ENCODE peak calls at places on chromosomes 5 and 9, in eight cellular contexts. One of them, this sample, is unnamed.
A peak's percentile ranks its signal among the peaks of the same experiment; 100 is the strongest.

GRCh38 chr5:61768692-61769281 is 436.7 kb downstream of the ZSWIM6 start:
- DNase-seq in kidney: no peak
- DNase-seq in sigmoid colon: no peak
- DNase-seq in AG04449: no peak
- DNase-seq in BE2C: peak; percentile 57
- DNase-seq in AG10803: no peak
- DNase-seq in cardiac muscle cell: peak; percentile 47
- DNase-seq in fibroblast of pulmonary artery: peak; percentile 2
- DNase-seq in this sample: peak; percentile 63

GRCh38 chr9:14383296-14383695 is 69.4 kb upstream of the NFIB start:
- DNase-seq in kidney: no peak
- DNase-seq in sigmoid colon: no peak
- DNase-seq in AG04449: no peak
- DNase-seq in BE2C: no peak
- DNase-seq in AG10803: peak; percentile 15
- DNase-seq in cardiac muscle cell: peak; percentile 32
- DNase-seq in fibroblast of pulmonary artery: peak; percentile 63
- DNase-seq in this sample: no peak

GRCh38 chr5:59007460-59008063 is 424.7 kb downstream of the RAB3C start:
- DNase-seq in kidney: no peak
- DNase-seq in sigmoid colon: no peak
- DNase-seq in AG04449: no peak
- DNase-seq in BE2C: no peak
- DNase-seq in AG10803: peak; percentile 41
- DNase-seq in cardiac muscle cell: no peak
- DNase-seq in fibroblast of pulmonary artery: peak; percentile 66
- DNase-seq in this sample: peak; percentile 23

GRCh38 chr9:104906441-104907277 is 21.3 kb downstream of the ABCA1 start:
- DNase-seq in kidney: no peak
- DNase-seq in sigmoid colon: peak; percentile 84
- DNase-seq in AG04449: no peak
- DNase-seq in BE2C: no peak
- DNase-seq in AG10803: peak; percentile 93
- DNase-seq in cardiac muscle cell: no peak
- DNase-seq in fibroblast of pulmonary artery: peak; percentile 74
- DNase-seq in this sample: no peak

GRCh38 chr5:133382661-133383579 is 229.4 kb downstream of the FSTL4 start:
- DNase-seq in kidney: no peak
- DNase-seq in sigmoid colon: peak; percentile 13
- DNase-seq in AG04449: no peak
- DNase-seq in BE2C: no peak
- DNase-seq in AG10803: no peak
- DNase-seq in cardiac muscle cell: no peak
- DNase-seq in fibroblast of pulmonary artery: no peak
- DNase-seq in this sample: no peak

GRCh38 chr9:72749276-72749675 is 203.6 kb downstream of the ALDH1A1 start:
- DNase-seq in kidney: no peak
- DNase-seq in sigmoid colon: no peak
- DNase-seq in AG04449: no peak
- DNase-seq in BE2C: no peak
- DNase-seq in AG10803: no peak
- DNase-seq in cardiac muscle cell: no peak
- DNase-seq in fibroblast of pulmonary artery: no peak
- DNase-seq in this sample: no peak

GRCh38 chr5:345404-346195 is 24.1 kb downstream of the AHRR start:
- DNase-seq in kidney: no peak
- DNase-seq in sigmoid colon: no peak
- DNase-seq in AG04449: no peak
- DNase-seq in BE2C: no peak
- DNase-seq in AG10803: peak; percentile 44
- DNase-seq in cardiac muscle cell: no peak
- DNase-seq in fibroblast of pulmonary artery: peak; percentile 39
- DNase-seq in this sample: no peak

GRCh38 chr9:125240649-125240999 is 519 bp downstream of the HSPA5 start:
- DNase-seq in kidney: no peak
- DNase-seq in sigmoid colon: no peak
- DNase-seq in AG04449: no peak
- DNase-seq in BE2C: peak; percentile 40
- DNase-seq in AG10803: peak; percentile 26
- DNase-seq in cardiac muscle cell: peak; percentile 49
- DNase-seq in fibroblast of pulmonary artery: peak; percentile 46
- DNase-seq in this sample: peak; percentile 61

GRCh38 chr5:68587181-68587580 is 371.6 kb downstream of the PIK3R1 start:
- DNase-seq in kidney: no peak
- DNase-seq in sigmoid colon: no peak
- DNase-seq in AG04449: peak; percentile 62
- DNase-seq in BE2C: no peak
- DNase-seq in AG10803: peak; percentile 45
- DNase-seq in cardiac muscle cell: no peak
- DNase-seq in fibroblast of pulmonary artery: no peak
- DNase-seq in this sample: no peak

GRCh38 chr9:129987047-129987446 is 55.9 kb downstream of the FNBP1 start:
- DNase-seq in kidney: no peak
- DNase-seq in sigmoid colon: peak; percentile 29
- DNase-seq in AG04449: no peak
- DNase-seq in BE2C: no peak
- DNase-seq in AG10803: no peak
- DNase-seq in cardiac muscle cell: no peak
- DNase-seq in fibroblast of pulmonary artery: no peak
- DNase-seq in this sample: peak; percentile 85

GRCh38 chr5:171415115-171415730 is 4.2 kb upstream of the FGF18 start:
- DNase-seq in kidney: no peak
- DNase-seq in sigmoid colon: no peak
- DNase-seq in AG04449: no peak
- DNase-seq in BE2C: no peak
- DNase-seq in AG10803: peak; percentile 51
- DNase-seq in cardiac muscle cell: no peak
- DNase-seq in fibroblast of pulmonary artery: peak; percentile 30
- DNase-seq in this sample: no peak

GRCh38 chr9:70412678-70413426 is 1.6 kb downstream of the KLF9 start:
- DNase-seq in kidney: peak; percentile 97
- DNase-seq in sigmoid colon: peak; percentile 97
- DNase-seq in AG04449: no peak
- DNase-seq in BE2C: peak; percentile 76
- DNase-seq in AG10803: peak; percentile 85
- DNase-seq in cardiac muscle cell: peak; percentile 69
- DNase-seq in fibroblast of pulmonary artery: peak; percentile 91
- DNase-seq in this sample: no peak

GRCh38 chr5:151006704-151007334 is 13.6 kb upstream of the GPX3 start:
- DNase-seq in kidney: no peak
- DNase-seq in sigmoid colon: peak; percentile 83
- DNase-seq in AG04449: no peak
- DNase-seq in BE2C: no peak
- DNase-seq in AG10803: no peak
- DNase-seq in cardiac muscle cell: no peak
- DNase-seq in fibroblast of pulmonary artery: no peak
- DNase-seq in this sample: no peak

GRCh38 chr9:33455952-33456351 is 8.6 kb upstream of the AQP3 start:
- DNase-seq in kidney: no peak
- DNase-seq in sigmoid colon: no peak
- DNase-seq in AG04449: no peak
- DNase-seq in BE2C: no peak
- DNase-seq in AG10803: no peak
- DNase-seq in cardiac muscle cell: no peak
- DNase-seq in fibroblast of pulmonary artery: no peak
- DNase-seq in this sample: no peak

GRCh38 chr5:179113143-179113530 is 53.0 kb downstream of the ZNF354C start:
- DNase-seq in kidney: peak; percentile 21
- DNase-seq in sigmoid colon: no peak
- DNase-seq in AG04449: no peak
- DNase-seq in BE2C: no peak
- DNase-seq in AG10803: no peak
- DNase-seq in cardiac muscle cell: no peak
- DNase-seq in fibroblast of pulmonary artery: no peak
- DNase-seq in this sample: no peak

DNA sequence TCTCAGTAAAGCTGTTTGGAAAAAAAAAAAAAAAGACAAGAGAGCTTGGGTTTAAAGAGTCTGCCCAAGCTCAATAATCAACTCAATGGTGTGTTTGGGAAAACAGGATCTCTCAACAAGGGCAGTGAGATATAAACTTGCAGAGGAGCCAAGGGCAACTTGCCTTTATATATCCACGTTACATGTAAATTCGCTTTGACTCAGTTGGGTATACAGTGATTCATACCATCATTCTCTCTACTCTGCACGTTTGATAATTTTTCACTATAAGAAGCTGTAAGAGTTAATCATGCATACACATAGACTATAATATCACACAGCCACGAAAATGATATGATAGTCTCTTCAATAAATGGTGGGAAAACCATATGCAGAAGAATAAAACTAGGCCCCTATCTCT is 24.9 kb downstream of the ADAM19 start:
- DNase-seq in kidney: no peak
- DNase-seq in sigmoid colon: no peak
- DNase-seq in AG04449: no peak
- DNase-seq in BE2C: no peak
- DNase-seq in AG10803: no peak
- DNase-seq in cardiac muscle cell: no peak
- DNase-seq in fibroblast of pulmonary artery: no peak
- DNase-seq in this sample: no peak
- H3K4me3 ChIP-seq in kidney: no peak overlapping the region
- H3K4me3 ChIP-seq in sigmoid colon: no peak overlapping the region
- H3K4me3 ChIP-seq in AG04449: no peak overlapping the region
- H3K4me3 ChIP-seq in BE2C: no peak overlapping the region
- H3K4me3 ChIP-seq in AG10803: no peak overlapping the region
- H3K4me3 ChIP-seq in cardiac muscle cell: no peak overlapping the region
- H3K4me3 ChIP-seq in fibroblast of pulmonary artery: no peak overlapping the region
- H3K4me3 ChIP-seq in this sample: no peak overlapping the region

GRCh38 chr5:142543951-142544753 is 141.7 kb downstream of the FGF1 start:
- DNase-seq in kidney: no peak
- DNase-seq in sigmoid colon: no peak
- DNase-seq in AG04449: no peak
- DNase-seq in BE2C: no peak
- DNase-seq in AG10803: peak; percentile 67
- DNase-seq in cardiac muscle cell: peak; percentile 43
- DNase-seq in fibroblast of pulmonary artery: peak; percentile 50
- DNase-seq in this sample: no peak

GRCh38 chr5:142545653-142546322 is 140.1 kb downstream of the FGF1 start:
- DNase-seq in kidney: no peak
- DNase-seq in sigmoid colon: no peak
- DNase-seq in AG04449: peak; percentile 58
- DNase-seq in BE2C: no peak
- DNase-seq in AG10803: peak; percentile 54
- DNase-seq in cardiac muscle cell: no peak
- DNase-seq in fibroblast of pulmonary artery: peak; percentile 92
- DNase-seq in this sample: no peak

GRCh38 chr5:142544946-142545652 is 140.8 kb downstream of the FGF1 start:
- DNase-seq in kidney: no peak
- DNase-seq in sigmoid colon: no peak
- DNase-seq in AG04449: no peak
- DNase-seq in BE2C: no peak
- DNase-seq in AG10803: peak; percentile 49
- DNase-seq in cardiac muscle cell: no peak
- DNase-seq in fibroblast of pulmonary artery: peak; percentile 62
- DNase-seq in this sample: no peak

GRCh38 chr5:142540774-142541466 is 145.0 kb downstream of the FGF1 start:
- DNase-seq in kidney: peak; percentile 76
- DNase-seq in sigmoid colon: peak; percentile 86
- DNase-seq in AG04449: peak; percentile 56
- DNase-seq in BE2C: no peak
- DNase-seq in AG10803: peak; percentile 95
- DNase-seq in cardiac muscle cell: no peak
- DNase-seq in fibroblast of pulmonary artery: peak; percentile 66
- DNase-seq in this sample: no peak

GRCh38 chr5:142542906-142543305 is 143.0 kb downstream of the FGF1 start:
- DNase-seq in kidney: no peak
- DNase-seq in sigmoid colon: no peak
- DNase-seq in AG04449: no peak
- DNase-seq in BE2C: no peak
- DNase-seq in AG10803: peak; percentile 71
- DNase-seq in cardiac muscle cell: no peak
- DNase-seq in fibroblast of pulmonary artery: peak; percentile 83
- DNase-seq in this sample: no peak
- TF ChIP-seq CTCF in kidney: no peak
- TF ChIP-seq CTCF in sigmoid colon: no peak
- TF ChIP-seq CTCF in AG04449: no peak
- TF ChIP-seq CTCF in BE2C: peak; percentile 28
- TF ChIP-seq CTCF in AG10803: peak; percentile 42
- TF ChIP-seq CTCF in cardiac muscle cell: peak; percentile 16
- TF ChIP-seq CTCF in fibroblast of pulmonary artery: peak; percentile 45
- TF ChIP-seq CTCF in this sample: no peak

DNA sequence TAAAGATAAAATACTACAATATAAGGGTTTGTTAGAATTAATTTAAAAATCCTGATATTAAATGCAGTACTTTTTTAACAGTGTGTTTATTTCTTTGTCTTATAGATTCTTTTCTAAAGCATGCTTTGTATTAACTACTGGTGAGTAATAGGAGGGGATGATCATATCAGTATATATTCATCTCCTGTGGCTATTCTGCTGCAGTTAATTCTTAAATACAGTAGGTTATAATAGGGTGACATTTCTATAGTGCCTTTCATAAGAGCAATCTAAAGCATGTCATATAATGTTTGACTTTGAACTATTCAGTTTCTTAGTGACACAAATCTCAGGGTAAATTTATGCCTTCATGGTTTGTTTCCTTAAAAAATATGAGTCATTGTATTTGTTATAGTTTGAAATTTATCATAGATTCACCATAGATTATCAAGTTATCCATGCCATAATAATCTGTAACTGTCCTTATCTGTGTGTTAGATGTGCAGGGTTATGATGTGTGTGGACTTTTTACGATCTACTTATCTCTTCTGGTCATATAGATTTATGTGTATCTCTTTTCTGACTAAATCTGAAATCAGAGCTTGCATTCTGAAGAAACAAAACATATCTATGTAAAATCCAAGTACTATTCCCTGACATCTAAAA is 1019.5 kb downstream of the NR2F1-AS1 start:
- DNase-seq in kidney: no peak
- DNase-seq in sigmoid colon: no peak
- DNase-seq in AG04449: no peak
- DNase-seq in BE2C: no peak
- DNase-seq in AG10803: no peak
- DNase-seq in cardiac muscle cell: no peak
- DNase-seq in fibroblast of pulmonary artery: no peak
- DNase-seq in this sample: no peak
- H3K4me3 ChIP-seq in kidney: no peak overlapping the region
- H3K4me3 ChIP-seq in sigmoid colon: no peak overlapping the region
- H3K4me3 ChIP-seq in AG04449: no peak overlapping the region
- H3K4me3 ChIP-seq in BE2C: no peak overlapping the region
- H3K4me3 ChIP-seq in AG10803: no peak overlapping the region
- H3K4me3 ChIP-seq in cardiac muscle cell: no peak overlapping the region
- H3K4me3 ChIP-seq in fibroblast of pulmonary artery: no peak overlapping the region
- H3K4me3 ChIP-seq in this sample: no peak overlapping the region

DNA sequence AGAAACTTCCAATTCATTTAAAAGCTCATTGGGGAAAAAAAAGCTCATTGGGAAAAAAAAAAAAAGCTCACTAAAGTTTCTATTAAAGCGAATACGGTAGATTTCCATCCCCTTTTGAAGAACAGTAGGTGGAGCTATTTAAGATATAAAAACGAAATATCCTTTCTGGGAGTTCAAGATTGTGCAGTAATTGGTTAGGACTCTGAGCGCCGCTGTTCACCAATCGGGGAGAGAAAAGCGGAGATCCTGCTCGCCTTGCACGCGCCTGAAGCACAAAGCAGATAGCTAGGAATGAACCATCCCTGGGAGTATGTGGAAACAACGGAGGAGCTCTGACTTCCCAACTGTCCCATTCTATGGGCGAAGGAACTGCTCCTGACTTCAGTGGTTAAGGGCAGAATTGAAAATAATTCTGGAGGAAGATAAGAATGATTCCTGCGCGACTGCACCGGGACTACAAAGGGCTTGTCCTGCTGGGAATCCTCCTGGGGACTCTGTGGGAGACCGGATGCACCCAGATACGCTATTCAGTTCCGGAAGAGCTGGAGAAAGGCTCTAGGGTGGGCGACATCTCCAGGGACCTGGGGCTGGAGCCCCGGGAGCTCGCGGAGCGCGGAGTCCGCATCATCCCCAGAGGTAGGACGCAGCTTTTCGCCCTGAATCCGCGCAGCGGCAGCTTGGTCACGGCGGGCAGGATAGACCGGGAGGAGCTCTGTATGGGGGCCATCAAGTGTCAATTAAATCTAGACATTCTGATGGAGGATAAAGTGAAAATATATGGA is at the start of gene PCDHGA12:
- DNase-seq in kidney: no peak
- DNase-seq in sigmoid colon: no peak
- DNase-seq in AG04449: peak; percentile 52
- DNase-seq in BE2C: no peak
- DNase-seq in AG10803: peak; percentile 92
- DNase-seq in cardiac muscle cell: no peak
- DNase-seq in fibroblast of pulmonary artery: peak; percentile 98
- DNase-seq in this sample: peak; percentile 91
- TF ChIP-seq CTCF in kidney: peak; percentile 34
- TF ChIP-seq CTCF in sigmoid colon: peak; percentile 18
- TF ChIP-seq CTCF in AG04449: peak; percentile 38
- TF ChIP-seq CTCF in BE2C: peak; percentile 14
- TF ChIP-seq CTCF in AG10803: peak; percentile 75
- TF ChIP-seq CTCF in cardiac muscle cell: peak; percentile 72
- TF ChIP-seq CTCF in fibroblast of pulmonary artery: peak; percentile 78
- TF ChIP-seq CTCF in this sample: peak; percentile 75

This sample was measured in GM12865.